ENCODE peak calls at places on chromosomes 2 and 18, in six cellular contexts. V is COR-L47; Q is HCT116; X is H4; U is epithelial cell of esophagus; T is activated CD4-positive, CD25-positive, alpha-beta regulatory T cell treated with anti-CD3 and anti-CD28 coated beads, Interleukin-2, amount 50 U/mL, for 72 hours. J is an unnamed sample.
A peak's percentile ranks its signal among the peaks of the same experiment; 100 is the strongest.

GRCh38 chr2:234074751-234075520 is 24.4 kb downstream of the SPP2 start:
- DNase-seq in V (no peak), Q (no peak), X (no peak), U (no peak), T (no peak), J (no peak)

GRCh38 chr18:2716394-2717326 is 61.1 kb downstream of the SMCHD1 start:
- DNase-seq in V (no peak), Q (no peak), X (no peak), U (no peak), T (no peak), J (no peak)

GRCh38 chr2:128420131-128420530 is 101.5 kb upstream of the HS6ST1 start:
- DNase-seq in V (no peak), Q (no peak), X (no peak), U (no peak), T (no peak), J (no peak)

GRCh38 chr18:65735166-65735565 is 15.6 kb upstream of the CDH7 start:
- DNase-seq in V (no peak), Q (no peak), X (no peak), U (no peak), T (no peak), J (no peak)

GRCh38 chr2:130390460-130391057 is 34.7 kb downstream of the PTPN18 start:
- DNase-seq in V (no peak), Q (no peak), X (peak; percentile 1), U (peak; percentile 21), T (no peak), J (no peak)

GRCh38 chr2:222305510-222306392 is 7.0 kb upstream of the PAX3 start:
- DNase-seq in V (peak; percentile 65), Q (no peak), X (no peak), U (peak; percentile 18), T (no peak), J (no peak)

GRCh38 chr2:197293252-197294007 is 17.1 kb downstream of the ANKRD44 start:
- DNase-seq in V (no peak), Q (no peak), X (no peak), U (no peak), T (no peak), J (no peak)

GRCh38 chr18:2903006-2903405 is 56.2 kb downstream of the EMILIN2 start:
- DNase-seq in V (no peak), Q (no peak), X (peak; percentile 42), U (peak; percentile 60), T (no peak), J (peak; percentile 68)

GRCh38 chr18:3624818-3625716 is 175.1 kb downstream of the TGIF1 start:
- DNase-seq in V (no peak), Q (peak; percentile 86), X (peak; percentile 93), U (peak; percentile 90), T (peak; percentile 51), J (peak; percentile 95)

GRCh38 chr2:236731767-236732580 is 162.3 kb downstream of the ACKR3 start:
- DNase-seq in V (no peak), Q (no peak), X (peak; percentile 51), U (peak; percentile 73), T (no peak), J (peak; percentile 36)

GRCh38 chr18:30705943-30706342 is 336.6 kb downstream of the DSC3 start:
- DNase-seq in V (no peak), Q (no peak), X (no peak), U (no peak), T (no peak), J (no peak)

J was measured in PC-3.